ENCODE peak calls at places on chromosomes 1 and 21, in four cellular contexts. Y is Peyer's patch, M is psoas muscle, P is cardiac muscle cell. D is an unnamed sample.
A peak's percentile ranks its signal among the peaks of the same experiment; 100 is the strongest.

GRCh38 chr1:9746651-9747050 is 77.1 kb downstream of the CLSTN1 start:
- DNase-seq in P (peak; percentile 42), M (no peak), Y (no peak), D (no peak)

GRCh38 chr1:196180847-196181593 is 427.2 kb downstream of the KCNT2 start:
- DNase-seq in P (peak; percentile 97), M (no peak), Y (no peak), D (no peak)

GRCh38 chr1:100523038-100523649 is 14.8 kb upstream of the GPR88 start:
- DNase-seq in M (no peak), Y (no peak), P (peak; percentile 54), D (no peak)

GRCh38 chr1:53254011-53254640 is 15.8 kb upstream of the MAGOH start:
- DNase-seq in Y (no peak), P (peak; percentile 74), M (no peak), D (no peak)

GRCh38 chr1:170640581-170640980 is 23.4 kb upstream of the PRRX1 start:
- DNase-seq in Y (no peak), M (no peak), P (no peak), D (no peak)

GRCh38 chr1:48236716-48237470 is 14.4 kb downstream of the SLC5A9 start:
- DNase-seq in Y (no peak), P (peak; percentile 54), M (no peak), D (no peak)

GRCh38 chr1:234600418-234601216 is 9.4 kb downstream of the IRF2BP2 start:
- DNase-seq in M (no peak), P (peak; percentile 74), Y (no peak), D (no peak)

GRCh38 chr1:110605901-110606783 is at the start of gene KCNA2:
- DNase-seq in M (peak; percentile 37), Y (no peak), P (peak; percentile 46), D (no peak)

GRCh38 chr1:223730471-223730870 is 18.1 kb downstream of the CAPN2 start:
- DNase-seq in M (no peak), Y (no peak), P (no peak), D (no peak)

GRCh38 chr1:50977575-50978143 is 7.6 kb downstream of the CDKN2C start:
- DNase-seq in P (peak; percentile 66), Y (peak; percentile 84), M (peak; percentile 80), D (peak; percentile 53)

GRCh38 chr1:212671342-212672031 is 28.2 kb downstream of the BATF3 start:
- DNase-seq in Y (no peak), P (peak; percentile 55), M (peak; percentile 31), D (peak; percentile 46)

GRCh38 chr1:41935226-41935625 is 16.5 kb upstream of the HIVEP3 start:
- DNase-seq in M (no peak), Y (no peak), P (peak; percentile 70), D (no peak)

GRCh38 chr1:111878649-111879048 is 110.8 kb downstream of the KCND3 start:
- DNase-seq in P (no peak), Y (no peak), M (no peak), D (no peak)

GRCh38 chr1:82565546-82565945 is 764.8 kb downstream of the ADGRL2 start:
- DNase-seq in Y (no peak), P (peak; percentile 61), M (no peak), D (no peak)

GRCh38 chr21:35825370-35825769 is 235.0 kb downstream of the SETD4 start:
- DNase-seq in P (no peak), M (no peak), Y (no peak), D (no peak)

GRCh38 chr1:53557830-53558784 is 98.9 kb downstream of the DMRTB1 start:
- DNase-seq in P (no peak), M (peak; percentile 5), Y (peak; percentile 24), D (no peak)

GRCh38 chr21:41507521-41508414 is at the start of gene TMPRSS2:
- DNase-seq in Y (peak; percentile 95), M (no peak), P (no peak), D (peak; percentile 85)

GRCh38 chr1:107076846-107077245 is 20.4 kb downstream of the PRMT6 start:
- DNase-seq in Y (no peak), M (no peak), P (peak; percentile 1), D (no peak)

GRCh38 chr1:164061528-164061927 is 497.5 kb upstream of the PBX1 start:
- DNase-seq in P (no peak), Y (no peak), M (no peak), D (no peak)

GRCh38 chr1:19113362-19114092 is 96.5 kb downstream of the UBR4 start:
- DNase-seq in P (peak; percentile 51), M (no peak), Y (no peak), D (no peak)

GRCh38 chr1:148264374-148265276 is 112.5 kb upstream of the NBPF11 start:
- DNase-seq in M (no peak), P (peak; percentile 50), Y (no peak), D (no peak)

GRCh38 chr1:185442065-185442464 is 125.0 kb upstream of the IVNS1ABP start:
- DNase-seq in Y (no peak), M (no peak), P (no peak), D (no peak)

GRCh38 chr1:25487628-25488027 is 55.8 kb upstream of the LDLRAP1 start:
- DNase-seq in Y (no peak), P (no peak), M (no peak), D (no peak)
- TF ChIP-seq CTCF in Y (peak; percentile 52), P (peak; percentile 49), M (peak; percentile 45), D (peak; percentile 1)

DNA sequence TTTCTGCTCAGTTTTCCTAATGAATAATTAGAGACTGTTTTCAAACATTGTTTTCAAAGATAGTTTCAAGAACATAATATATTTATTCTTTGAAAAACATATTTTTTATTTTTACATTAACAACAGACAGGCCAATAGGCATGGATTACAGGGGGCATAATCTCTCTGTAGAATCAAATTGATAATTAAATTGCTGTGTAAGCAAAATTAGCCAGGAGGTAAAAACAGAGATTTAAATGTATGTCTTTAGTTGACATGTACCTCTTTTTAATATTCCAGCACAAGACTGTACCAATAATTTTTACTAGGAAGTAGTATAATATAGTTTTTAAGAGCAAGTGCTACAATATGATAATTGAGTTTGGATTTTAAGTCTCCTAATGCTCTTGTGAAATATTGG is 1444.5 kb downstream of the BRINP3 start:
- DNase-seq in Y (no peak), M (no peak), P (no peak), D (no peak)
- TF ChIP-seq CTCF in Y (no peak), M (no peak), P (no peak), D (no peak)

GRCh38 chr1:3482590-3482899 is 28.1 kb downstream of the ARHGEF16 start:
- DNase-seq in P (no peak), Y (no peak), M (no peak), D (no peak)
- TF ChIP-seq CTCF in P (no peak), Y (peak; percentile 37), M (no peak), D (no peak)

DNA sequence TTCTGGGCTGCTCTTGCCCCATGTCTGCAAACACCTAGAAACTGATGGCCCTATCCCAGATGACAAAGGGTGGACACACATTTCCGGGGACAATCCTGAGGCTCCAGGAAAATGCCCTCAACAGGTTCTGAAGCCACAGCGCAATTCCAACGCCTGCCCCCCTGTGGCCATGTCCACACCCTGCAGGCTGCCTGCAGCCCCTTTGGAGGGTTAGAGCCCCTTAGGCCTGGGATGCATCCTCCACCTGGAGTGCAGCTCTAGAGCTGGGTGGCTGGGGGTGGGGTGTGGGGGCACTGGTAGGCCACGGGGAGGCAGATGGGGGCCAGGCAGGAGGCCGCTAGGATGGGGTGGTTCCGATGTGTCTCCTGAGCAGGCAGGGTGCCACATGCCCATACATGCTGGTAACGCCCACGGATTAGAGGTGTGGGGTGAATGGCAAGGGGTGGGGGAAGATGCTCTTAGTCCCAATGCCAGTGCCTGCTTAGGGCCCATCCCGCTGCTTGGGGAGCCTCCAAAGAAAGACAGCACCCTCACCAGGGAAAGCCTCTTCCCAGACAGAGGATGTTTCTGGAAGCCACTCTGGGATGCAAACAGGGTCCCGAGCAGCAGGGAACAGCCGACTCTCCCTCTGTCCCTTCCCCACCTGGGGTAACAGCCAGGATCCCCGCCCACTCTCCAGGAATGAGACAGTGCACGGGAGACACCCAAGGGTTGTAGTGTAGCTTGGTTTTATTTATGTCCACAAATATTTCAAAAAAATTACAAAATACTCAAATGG is 34.0 kb downstream of the SLC45A1 start:
- DNase-seq in P (no peak), Y (peak; percentile 53), M (no peak), D (no peak)
- TF ChIP-seq CTCF in P (peak; percentile 64), Y (peak; percentile 57), M (peak; percentile 48), D (no peak)

GRCh38 chr1:194295690-194296089 is 1109.3 kb upstream of the B3GALT2 start:
- DNase-seq in M (no peak), Y (no peak), P (peak; percentile 55), D (no peak)
- TF ChIP-seq CTCF in M (peak; percentile 35), Y (peak; percentile 84), P (peak; percentile 59), D (peak; percentile 36)

GRCh38 chr1:91398291-91398690 is 6.3 kb downstream of the HFM1 start:
- DNase-seq in Y (no peak), P (no peak), M (no peak), D (no peak)

GRCh38 chr1:91404151-91405012 is at the start of gene HFM1:
- DNase-seq in M (peak; percentile 85), P (peak; percentile 85), Y (peak; percentile 58), D (peak; percentile 71)

GRCh38 chr1:91402023-91402422 is 2.6 kb downstream of the HFM1 start:
- DNase-seq in Y (no peak), P (peak; percentile 40), M (no peak), D (no peak)

GRCh38 chr1:91397605-91398004 is 7.0 kb downstream of the HFM1 start:
- DNase-seq in P (no peak), Y (no peak), M (no peak), D (no peak)

DNA sequence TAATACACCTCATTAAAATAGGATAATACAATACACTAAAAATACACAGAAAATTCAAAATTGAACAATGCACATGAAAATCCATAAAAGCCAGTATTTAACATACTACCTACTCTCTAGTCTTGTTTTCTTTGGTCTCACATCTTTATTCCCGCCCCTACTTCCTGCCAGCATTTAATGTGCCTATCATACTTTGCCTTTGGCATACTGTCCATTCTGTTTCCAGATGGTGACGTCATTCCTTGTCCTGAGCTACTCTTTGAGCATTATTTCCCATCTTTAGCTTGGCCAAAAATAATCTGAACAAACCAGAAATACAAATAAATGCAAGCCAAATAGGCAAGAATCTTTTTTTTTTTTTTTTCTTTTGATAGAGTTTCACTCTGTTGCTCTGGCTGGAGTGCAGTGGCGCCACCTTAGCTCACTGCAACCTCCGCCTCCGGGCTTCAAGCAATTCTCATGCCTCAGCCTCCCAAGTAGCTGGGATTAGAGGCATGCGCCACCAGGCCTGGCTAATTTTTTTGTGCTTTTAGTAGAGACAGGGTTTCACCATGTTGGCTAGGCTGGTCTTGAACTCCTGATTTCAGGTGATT is 4.4 kb downstream of the HFM1 start:
- DNase-seq in Y (no peak), M (no peak), P (peak; percentile 45), D (no peak)
- TF ChIP-seq CTCF in Y (no peak), M (no peak), P (no peak), D (no peak)